ENCODE peak calls at places on chromosomes 7 and 10, in nine cellular contexts. G is lung, Z is IMR-90, U is cardiac muscle cell, K is right lobe of liver, P is OCI-LY7, X is neural crest cell, M is WTC11, B is RWPE1. O is an unnamed sample.

GRCh38 chr7:108127461-108127860 is 2.7 kb downstream of the LAMB4 start:
- DNase-seq in G (no peak), Z (no peak), U (no peak), K (no peak), P (no peak), X (no peak), M (no peak), B (no peak), O (no peak)

GRCh38 chr10:69640196-69640980 is 10.3 kb downstream of the FAM241B start:
- DNase-seq in G (no peak), Z (no peak), U (no peak), K (peak; percentile 23), P (no peak), X (no peak), M (no peak), B (peak; percentile 65), O (no peak)

GRCh38 chr10:124688889-124689670 is 55.1 kb downstream of the FAM53B start:
- DNase-seq in G (no peak), Z (no peak), U (peak; percentile 42), K (no peak), P (no peak), X (no peak), M (no peak), B (peak; percentile 55), O (no peak)

GRCh38 chr10:96998329-96998888 is 166.3 kb downstream of the LCOR start:
- DNase-seq in G (no peak), Z (peak; percentile 87), U (peak; percentile 35), K (peak; percentile 67), P (no peak), X (no peak), M (no peak), B (peak; percentile 33), O (peak; percentile 90)

GRCh38 chr7:28779929-28780328 is 178.2 kb downstream of the TRIL start:
- DNase-seq in G (no peak), Z (no peak), U (no peak), K (no peak), P (no peak), X (no peak), M (no peak), B (no peak), O (no peak)

GRCh38 chr10:91162495-91163268 is 57.8 kb upstream of the PCGF5 start:
- DNase-seq in G (peak; percentile 78), Z (peak; percentile 40), U (peak; percentile 67), K (peak; percentile 94), P (peak; percentile 42), X (peak; percentile 41), M (peak; percentile 41), B (peak; percentile 59), O (peak; percentile 20)

GRCh38 chr7:99947608-99948007 is 18.2 kb upstream of the GJC3 start:
- DNase-seq in G (no peak), Z (no peak), U (no peak), K (no peak), P (no peak), X (no peak), M (no peak), B (no peak), O (no peak)

GRCh38 chr7:102132209-102132752 is 154.4 kb upstream of the SH2B2 start:
- DNase-seq in G (no peak), Z (no peak), U (no peak), K (no peak), P (no peak), X (no peak), M (no peak), B (no peak), O (no peak)

GRCh38 chr7:128891110-128891941 is 19.2 kb downstream of the KCP start:
- DNase-seq in G (no peak), Z (no peak), U (no peak), K (no peak), P (no peak), X (no peak), M (peak; percentile 67), B (no peak), O (no peak)

GRCh38 chr7:26153823-26154783 is 2.1 kb downstream of the NFE2L3 start:
- DNase-seq in G (no peak), Z (peak; percentile 68), U (no peak), K (no peak), P (peak; percentile 53), X (no peak), M (peak; percentile 67), B (no peak), O (peak; percentile 36)

DNA sequence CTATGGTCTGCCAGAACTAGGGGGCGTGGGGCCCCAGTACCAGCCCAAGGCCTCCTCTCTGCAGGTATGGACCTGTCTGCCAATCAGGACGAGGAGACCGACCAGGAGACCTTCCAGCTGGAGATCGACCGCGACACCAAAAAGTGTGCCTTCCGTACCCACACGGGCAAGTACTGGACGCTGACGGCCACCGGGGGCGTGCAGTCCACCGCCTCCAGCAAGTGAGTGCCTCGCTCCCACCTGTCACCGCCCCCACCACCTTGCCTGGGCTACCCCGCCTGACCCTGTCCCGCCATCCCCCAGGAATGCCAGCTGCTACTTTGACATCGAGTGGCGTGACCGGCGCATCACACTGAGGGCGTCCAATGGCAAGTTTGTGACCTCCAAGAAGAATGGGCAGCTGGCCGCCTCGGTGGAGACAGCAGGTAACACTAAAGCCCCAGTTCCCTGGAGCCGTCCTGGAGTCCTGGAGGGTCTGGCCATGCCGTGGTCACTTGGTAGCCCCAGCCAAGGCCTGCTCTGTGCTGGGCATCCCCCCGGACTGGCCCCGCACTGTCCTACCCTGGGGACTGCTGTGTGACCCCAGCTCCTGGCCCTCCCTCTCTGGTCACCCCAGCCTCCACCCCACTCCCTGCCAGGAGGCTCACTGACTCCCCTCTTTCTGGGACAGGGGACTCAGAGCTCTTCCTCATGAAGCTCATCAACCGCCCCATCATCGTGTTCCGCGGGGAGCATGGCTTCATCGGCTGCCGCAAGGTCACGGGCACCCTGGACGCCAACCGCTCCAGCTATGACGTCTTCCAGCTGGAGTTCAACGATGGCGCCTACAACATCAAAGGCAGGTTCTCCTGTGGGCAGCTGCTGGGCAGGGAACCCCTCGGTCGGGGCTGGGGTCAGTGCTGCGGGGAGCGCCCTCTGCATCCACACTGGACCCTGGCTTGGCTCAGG is 178.0 kb downstream of the RNF216 start:
- DNase-seq in G (no peak), Z (no peak), U (no peak), K (no peak), P (no peak), X (no peak), M (peak; percentile 38), B (no peak), O (no peak)
- TF ChIP-seq CTCF in G (no peak), Z (no peak), U (no peak), K (no peak), P (no peak), X (no peak), M (no peak), B (no peak), O (no peak)

DNA sequence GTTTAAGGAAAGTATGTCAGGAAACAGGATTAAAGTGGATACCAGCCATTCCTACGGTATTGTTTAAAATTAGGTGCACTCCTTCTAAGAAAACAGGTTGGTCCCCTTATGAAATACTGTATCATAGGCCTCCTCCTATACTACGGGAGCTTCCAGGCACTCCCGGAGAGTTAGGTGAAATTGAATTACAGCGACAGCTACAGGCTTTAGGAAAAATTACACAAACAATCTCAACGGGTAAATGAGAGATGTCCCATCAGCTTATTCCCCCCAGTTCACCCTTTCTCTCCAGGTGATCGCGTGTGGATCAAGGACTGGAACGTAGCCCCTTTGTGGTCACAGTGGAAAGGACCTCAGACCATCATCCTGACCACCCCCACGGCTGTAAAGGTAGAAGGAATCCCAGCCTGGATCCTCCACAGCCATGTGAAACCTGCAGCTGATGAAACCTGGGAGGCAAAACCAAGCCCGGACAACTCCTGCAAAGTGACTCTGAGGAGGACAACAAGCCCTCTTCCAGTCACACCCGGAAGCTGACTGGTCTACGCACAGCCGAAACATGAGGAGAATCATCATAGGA is 25.1 kb upstream of the GHITM start:
- DNase-seq in G (no peak), Z (no peak), U (peak; percentile 17), K (no peak), P (peak; percentile 3), X (no peak), M (peak; percentile 11), B (no peak), O (no peak)
- TF ChIP-seq CTCF in G (no peak), Z (peak; percentile 31), U (peak; percentile 40), K (peak; percentile 16), P (peak; percentile 55), X (peak; percentile 49), M (peak; percentile 17), B (no peak), O (no peak)

GRCh38 chr7:140640060-140640611 is 477 bp downstream of the DENND2A start:
- DNase-seq in G (no peak), Z (peak; percentile 50), U (peak; percentile 71), K (no peak), P (no peak), X (peak; percentile 36), M (peak; percentile 65), B (peak; percentile 30), O (peak; percentile 31)

GRCh38 chr7:140639366-140640053 is 1.1 kb downstream of the DENND2A start:
- DNase-seq in G (no peak), Z (peak; percentile 90), U (no peak), K (no peak), P (no peak), X (no peak), M (no peak), B (no peak), O (peak; percentile 95)

GRCh38 chr7:140640727-140641531 is at the start of gene DENND2A:
- DNase-seq in G (no peak), Z (peak; percentile 76), U (peak; percentile 84), K (no peak), P (no peak), X (peak; percentile 70), M (peak; percentile 80), B (no peak), O (peak; percentile 44)

GRCh38 chr7:140635821-140636220 is 4.8 kb downstream of the DENND2A start:
- DNase-seq in G (no peak), Z (no peak), U (no peak), K (no peak), P (no peak), X (no peak), M (no peak), B (no peak), O (no peak)

DNA sequence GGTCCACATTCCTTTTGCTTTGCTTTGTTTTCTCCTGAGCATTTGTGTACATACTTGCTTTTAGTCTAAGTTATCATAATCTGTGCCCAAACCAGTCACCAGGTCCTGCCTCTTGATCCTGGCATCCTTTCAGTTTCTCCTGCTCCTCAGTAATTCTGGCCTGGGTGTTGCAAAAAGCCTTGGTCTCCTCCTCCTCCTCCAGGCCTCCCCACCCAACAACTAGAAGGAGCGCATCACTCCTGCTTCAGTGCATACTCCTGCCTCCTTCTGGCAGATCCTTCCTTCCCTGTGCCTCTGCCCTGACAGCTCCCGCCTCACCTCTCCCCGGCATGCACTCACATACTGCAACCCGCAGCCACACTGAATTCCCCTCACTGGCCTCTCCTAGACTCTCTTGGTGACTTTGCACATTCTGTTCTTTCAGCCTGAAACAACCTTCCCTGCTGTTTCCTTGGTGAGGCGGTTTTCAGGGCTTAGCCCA is 2.3 kb downstream of the DENND2A start:
- DNase-seq in G (no peak), Z (peak; percentile 82), U (no peak), K (no peak), P (no peak), X (no peak), M (peak; percentile 40), B (no peak), O (peak; percentile 42)
- TF ChIP-seq CTCF in G (no peak), Z (peak; percentile 41), U (peak; percentile 38), K (no peak), P (no peak), X (no peak), M (no peak), B (no peak), O (no peak)

DNA sequence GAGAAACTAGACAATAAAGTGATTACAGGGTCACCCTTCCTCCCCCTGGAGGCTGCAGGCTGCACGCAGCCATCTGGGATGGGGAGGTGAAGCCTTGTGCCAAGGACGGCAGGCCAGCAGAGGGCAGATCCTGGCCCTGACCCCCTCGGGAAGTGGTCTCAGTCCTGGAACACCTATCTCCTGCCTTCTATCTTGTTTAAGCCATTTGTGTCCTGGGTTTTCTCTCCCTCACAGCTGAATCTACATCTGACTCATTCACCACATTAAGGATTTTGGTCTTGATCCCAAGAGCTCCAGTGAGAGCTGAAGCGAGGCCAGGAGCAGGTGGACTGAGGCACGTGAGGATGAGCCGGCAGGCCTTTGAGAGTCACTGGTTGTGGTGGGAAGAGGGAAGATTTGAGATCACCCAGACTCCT is 16.4 kb upstream of the PARP12 start:
- DNase-seq in G (peak; percentile 11), Z (peak; percentile 83), U (peak; percentile 35), K (no peak), P (peak; percentile 7), X (peak; percentile 26), M (peak; percentile 66), B (no peak), O (peak; percentile 78)
- TF ChIP-seq CTCF in G (no peak), Z (peak; percentile 18), U (peak; percentile 40), K (peak; percentile 20), P (peak; percentile 29), X (peak; percentile 49), M (no peak), B (no peak), O (no peak)